ENCODE peak calls at places on chromosomes 1 and 21, in eight cellular contexts. H is esophagus squamous epithelium, K is SHP77, A is NT2/D1, M is NCI-H460, G is WTC11, B is NCI-H1092, F is pancreas. Y is an unnamed sample.

GRCh38 chr1:240691521-240692338 is 79.8 kb upstream of the GREM2 start:
- DNase-seq in H (no peak), K (peak; percentile 29), A (peak; percentile 72), M (peak; percentile 76), G (peak; percentile 50), B (peak; percentile 31), F (no peak), Y (no peak)

GRCh38 chr1:19754482-19754881 is 45.2 kb downstream of the TMCO4 start:
- DNase-seq in H (no peak), K (no peak), A (no peak), M (no peak), G (no peak), B (no peak), F (no peak), Y (no peak)

GRCh38 chr1:245375789-245376188 is 221.0 kb downstream of the KIF26B start:
- DNase-seq in H (no peak), K (no peak), A (no peak), M (no peak), G (no peak), B (no peak), F (no peak), Y (no peak)

GRCh38 chr1:73980324-73981040 is 217.5 kb downstream of the LRRIQ3 start:
- DNase-seq in H (no peak), K (no peak), A (no peak), M (no peak), G (no peak), B (no peak), F (no peak), Y (no peak)

GRCh38 chr1:53694718-53695091 is 44.3 kb downstream of the GLIS1 start:
- DNase-seq in H (no peak), K (no peak), A (no peak), M (no peak), G (no peak), B (no peak), F (no peak), Y (no peak)

GRCh38 chr1:87706198-87706597 is 377.5 kb downstream of the LMO4 start:
- DNase-seq in H (no peak), K (no peak), A (no peak), M (no peak), G (no peak), B (no peak), F (no peak), Y (no peak)

GRCh38 chr1:3519301-3519885 is 64.9 kb downstream of the ARHGEF16 start:
- DNase-seq in H (no peak), K (no peak), A (no peak), M (no peak), G (no peak), B (no peak), F (no peak), Y (no peak)

GRCh38 chr1:223074901-223075300 is 68.1 kb downstream of the TLR5 start:
- DNase-seq in H (no peak), K (no peak), A (no peak), M (no peak), G (no peak), B (no peak), F (no peak), Y (no peak)

GRCh38 chr1:9536301-9536700 is 3.0 kb upstream of the SLC25A33 start:
- DNase-seq in H (no peak), K (no peak), A (no peak), M (no peak), G (no peak), B (no peak), F (no peak), Y (no peak)

GRCh38 chr1:240219104-240219503 is 127.4 kb downstream of the FMN2 start:
- DNase-seq in H (no peak), K (no peak), A (no peak), M (no peak), G (no peak), B (no peak), F (no peak), Y (no peak)

GRCh38 chr1:188433428-188433827 is 1604.7 kb downstream of the PLA2G4A start:
- DNase-seq in H (no peak), K (no peak), A (no peak), M (peak; percentile 21), G (no peak), B (no peak), F (no peak), Y (no peak)

GRCh38 chr21:35015435-35016024 is 33.6 kb downstream of the RUNX1 start:
- DNase-seq in H (no peak), K (no peak), A (no peak), M (no peak), G (no peak), B (no peak), F (no peak), Y (no peak)

GRCh38 chr21:28247454-28248020 is 745.1 kb downstream of the LTN1 start:
- DNase-seq in H (no peak), K (no peak), A (no peak), M (no peak), G (no peak), B (no peak), F (no peak), Y (no peak)

GRCh38 chr1:247352175-247352574 is 20.5 kb upstream of the ZNF496 start:
- DNase-seq in H (no peak), K (no peak), A (no peak), M (no peak), G (no peak), B (no peak), F (no peak), Y (no peak)

GRCh38 chr1:33972676-33973395 is 109.0 kb downstream of the HMGB4 start:
- DNase-seq in H (no peak), K (no peak), A (no peak), M (no peak), G (no peak), B (peak; percentile 75), F (no peak), Y (no peak)

GRCh38 chr21:42453301-42454220 is 42.5 kb downstream of the RSPH1 start:
- DNase-seq in H (no peak), K (no peak), A (no peak), M (no peak), G (no peak), B (no peak), F (no peak), Y (no peak)

GRCh38 chr1:7705048-7705907 is 65.8 kb upstream of the VAMP3 start:
- DNase-seq in H (no peak), K (no peak), A (no peak), M (no peak), G (peak; percentile 66), B (no peak), F (peak; percentile 74), Y (no peak)

GRCh38 chr1:26098602-26099001 is 13.0 kb upstream of the PDIK1L start:
- DNase-seq in H (no peak), K (no peak), A (no peak), M (no peak), G (no peak), B (no peak), F (no peak), Y (no peak)

GRCh38 chr21:42112857-42113256 is 41.7 kb downstream of the UMODL1 start:
- DNase-seq in H (no peak), K (no peak), A (no peak), M (no peak), G (no peak), B (no peak), F (no peak), Y (no peak)

GRCh38 chr21:26583737-26584136 is 10.7 kb upstream of the CYYR1 start:
- DNase-seq in H (no peak), K (no peak), A (no peak), M (no peak), G (no peak), B (no peak), F (no peak), Y (no peak)

GRCh38 chr1:62962794-62963776 is 179.2 kb downstream of the ATG4C start:
- DNase-seq in H (no peak), K (no peak), A (peak; percentile 87), M (peak; percentile 30), G (peak; percentile 85), B (no peak), F (peak; percentile 62), Y (no peak)

GRCh38 chr1:245768596-245768995 is 613.8 kb downstream of the KIF26B start:
- DNase-seq in H (no peak), K (no peak), A (no peak), M (no peak), G (no peak), B (no peak), F (no peak), Y (no peak)

GRCh38 chr1:94772230-94772641 is 47.9 kb upstream of the SLC44A3 start:
- DNase-seq in H (no peak), K (no peak), A (no peak), M (no peak), G (no peak), B (no peak), F (no peak), Y (no peak)

GRCh38 chr1:116772648-116773045 is 18.4 kb downstream of the CD2 start:
- DNase-seq in H (no peak), K (no peak), A (no peak), M (no peak), G (no peak), B (no peak), F (no peak), Y (no peak)

GRCh38 chr1:93346472-93346991 is 825 bp downstream of the DR1 start:
- DNase-seq in H (no peak), K (no peak), A (peak; percentile 1), M (no peak), G (no peak), B (no peak), F (no peak), Y (peak; percentile 15)

GRCh38 chr1:64878931-64879710 is 87.2 kb downstream of the JAK1 start:
- DNase-seq in H (no peak), K (no peak), A (no peak), M (no peak), G (no peak), B (no peak), F (no peak), Y (no peak)

GRCh38 chr1:29631836-29632420 is 395.6 kb downstream of the PTPRU start:
- DNase-seq in H (no peak), K (no peak), A (no peak), M (no peak), G (no peak), B (no peak), F (no peak), Y (no peak)

GRCh38 chr1:89451011-89451410 is 73.6 kb upstream of the LRRC8B start:
- DNase-seq in H (no peak), K (no peak), A (no peak), M (no peak), G (no peak), B (no peak), F (no peak), Y (no peak)

GRCh38 chr1:96509944-96510343 is 211.6 kb upstream of the PTBP2 start:
- DNase-seq in H (no peak), K (no peak), A (no peak), M (no peak), G (no peak), B (no peak), F (no peak), Y (no peak)

GRCh38 chr1:207336559-207337467 is 15.3 kb downstream of the CD55 start:
- DNase-seq in H (no peak), K (no peak), A (no peak), M (no peak), G (no peak), B (no peak), F (no peak), Y (no peak)

GRCh38 chr1:222420621-222421020 is 127.3 kb downstream of the HHIPL2 start:
- DNase-seq in H (no peak), K (no peak), A (no peak), M (no peak), G (no peak), B (no peak), F (no peak), Y (no peak)

GRCh38 chr1:19400189-19400588 is 85.2 kb downstream of the CAPZB start:
- DNase-seq in H (no peak), K (no peak), A (no peak), M (no peak), G (no peak), B (no peak), F (no peak), Y (no peak)

GRCh38 chr1:65177457-65177856 is 29.5 kb downstream of the AK4 start:
- DNase-seq in H (no peak), K (no peak), A (no peak), M (no peak), G (no peak), B (no peak), F (no peak), Y (no peak)

GRCh38 chr1:77571642-77572041 is 110.8 kb downstream of the ZZZ3 start:
- DNase-seq in H (no peak), K (no peak), A (no peak), M (no peak), G (no peak), B (no peak), F (no peak), Y (no peak)

Y was measured in NCI-H2227 treated with DMSO at 0.1 percent for 48 hours.